ENCODE peak calls at places on chromosomes 7 and 10, in seven cellular contexts. U is right atrium auricular region, M is bronchial epithelial cell, O is AG04449, I is CD14-positive monocyte, H is HepG2, K is tibial artery. W is an unnamed sample.

GRCh38 chr10:91909178-91909677 is at the start of gene FGFBP3:
- DNase-seq in U (no peak), M (peak), O (no peak), I (no peak), H (peak), K (no peak), W (peak)

GRCh38 chr7:115052706-115053105 is 130.8 kb downstream of the MDFIC start:
- DNase-seq in U (no peak), M (no peak), O (no peak), I (no peak), H (no peak), K (no peak), W (no peak)

GRCh38 chr10:36882781-36883180 is 242.6 kb upstream of the ANKRD30A start:
- DNase-seq in U (no peak), M (no peak), O (no peak), I (no peak), H (no peak), K (no peak), W (no peak)

GRCh38 chr7:155017834-155018233 is 14.9 kb upstream of the PAXIP1 start:
- DNase-seq in U (no peak), M (no peak), O (no peak), I (no peak), H (no peak), K (no peak), W (no peak)

GRCh38 chr10:110563132-110563531 is 4.4 kb upstream of the SMC3 start:
- DNase-seq in U (no peak), M (no peak), O (no peak), I (no peak), H (no peak), K (no peak), W (no peak)

GRCh38 chr7:108094375-108094774 is 35.8 kb downstream of the LAMB4 start:
- DNase-seq in U (no peak), M (no peak), O (peak), I (no peak), H (no peak), K (no peak), W (no peak)

GRCh38 chr10:22620140-22620857 is 94.1 kb downstream of the PIP4K2A start:
- DNase-seq in U (peak), M (peak), O (peak), I (no peak), H (no peak), K (peak), W (peak)

GRCh38 chr7:21454906-21455305 is 27.0 kb downstream of the SP4 start:
- DNase-seq in U (no peak), M (no peak), O (no peak), I (no peak), H (no peak), K (no peak), W (no peak)

GRCh38 chr7:151992375-151992774 is 33.1 kb upstream of the GALNT11 start:
- DNase-seq in U (peak), M (peak), O (no peak), I (peak), H (peak), K (peak), W (peak)

GRCh38 chr10:49526624-49527023 is 12.3 kb downstream of the ERCC6 start:
- DNase-seq in U (no peak), M (no peak), O (no peak), I (no peak), H (no peak), K (no peak), W (no peak)

GRCh38 chr10:6721480-6721879 is 141.4 kb upstream of the PRKCQ start:
- DNase-seq in U (no peak), M (peak), O (peak), I (no peak), H (no peak), K (no peak), W (peak)

GRCh38 chr10:58066126-58066525 is 201.6 kb downstream of the IPMK start:
- DNase-seq in U (no peak), M (no peak), O (no peak), I (no peak), H (no peak), K (no peak), W (no peak)

GRCh38 chr7:27113991-27114866 is 11.7 kb upstream of the HOXA2 start:
- DNase-seq in U (no peak), M (no peak), O (no peak), I (no peak), H (no peak), K (no peak), W (no peak)

GRCh38 chr10:110010076-110011069 is 2.6 kb downstream of the ADD3 start:
- DNase-seq in U (no peak), M (no peak), O (no peak), I (no peak), H (peak), K (no peak), W (no peak)

GRCh38 chr7:47636693-47637175 is 54.8 kb upstream of the TNS3 start:
- DNase-seq in U (no peak), M (no peak), O (no peak), I (no peak), H (no peak), K (no peak), W (no peak)

GRCh38 chr10:130495891-130496642 is 359.9 kb downstream of the GLRX3 start:
- DNase-seq in U (no peak), M (peak), O (no peak), I (no peak), H (peak), K (no peak), W (peak)

GRCh38 chr7:155745737-155746136 is 66.5 kb downstream of the SHH start:
- DNase-seq in U (no peak), M (no peak), O (no peak), I (no peak), H (no peak), K (no peak), W (no peak)

GRCh38 chr10:11898372-11899066 is 75.4 kb downstream of the PROSER2 start:
- DNase-seq in U (no peak), M (peak), O (no peak), I (no peak), H (peak), K (no peak), W (peak)

GRCh38 chr10:3470191-3470590 is 297.6 kb upstream of the PITRM1 start:
- DNase-seq in U (no peak), M (no peak), O (no peak), I (no peak), H (no peak), K (no peak), W (no peak)

GRCh38 chr10:131272897-131273451 is 38.5 kb downstream of the TCERG1L start:
- DNase-seq in U (peak), M (no peak), O (no peak), I (no peak), H (no peak), K (no peak), W (no peak)

GRCh38 chr7:116433246-116433645 is 66.3 kb upstream of the CAV2 start:
- DNase-seq in U (no peak), M (no peak), O (no peak), I (no peak), H (no peak), K (no peak), W (peak)

GRCh38 chr7:97307521-97308108 is 190.1 kb downstream of the SDHAF3 start:
- DNase-seq in U (no peak), M (peak), O (peak), I (no peak), H (no peak), K (no peak), W (peak)

GRCh38 chr10:2674451-2674850 is 392.9 kb upstream of the PFKP start:
- DNase-seq in U (no peak), M (no peak), O (no peak), I (no peak), H (no peak), K (no peak), W (no peak)

GRCh38 chr7:22356010-22356854 is 722 bp downstream of the RAPGEF5 start:
- DNase-seq in U (no peak), M (peak), O (no peak), I (no peak), H (peak), K (no peak), W (peak)

GRCh38 chr7:108454674-108455523 is 1.3 kb downstream of the NRCAM start:
- DNase-seq in U (no peak), M (no peak), O (no peak), I (no peak), H (no peak), K (no peak), W (peak)

GRCh38 chr10:124321433-124322072 is 97.2 kb downstream of the OAT start:
- DNase-seq in U (no peak), M (no peak), O (no peak), I (no peak), H (no peak), K (no peak), W (no peak)

GRCh38 chr7:85039196-85039923 is 147.5 kb downstream of the SEMA3D start:
- DNase-seq in U (no peak), M (no peak), O (no peak), I (no peak), H (no peak), K (no peak), W (no peak)

GRCh38 chr10:31419394-31420063 is 100.5 kb downstream of the ZEB1 start:
- DNase-seq in U (no peak), M (peak), O (peak), I (no peak), H (no peak), K (no peak), W (peak)

GRCh38 chr10:129521161-129522025 is 54.4 kb downstream of the MGMT start:
- DNase-seq in U (no peak), M (no peak), O (no peak), I (no peak), H (no peak), K (no peak), W (no peak)

GRCh38 chr10:5814110-5815107 is 1.2 kb upstream of the GDI2 start:
- DNase-seq in U (no peak), M (peak), O (no peak), I (no peak), H (no peak), K (no peak), W (peak)

GRCh38 chr7:44112997-44113763 is 9.0 kb downstream of the AEBP1 start:
- DNase-seq in U (no peak), M (no peak), O (no peak), I (no peak), H (no peak), K (no peak), W (no peak)

GRCh38 chr10:88966785-88967184 is 14.2 kb upstream of the ACTA2 start:
- DNase-seq in U (no peak), M (no peak), O (no peak), I (no peak), H (no peak), K (peak), W (no peak)

GRCh38 chr10:35998036-35998435 is 355.9 kb upstream of the FZD8 start:
- DNase-seq in U (no peak), M (no peak), O (no peak), I (no peak), H (no peak), K (no peak), W (no peak)

GRCh38 chr10:98467506-98468318 is 21.0 kb upstream of the HPS1 start:
- DNase-seq in U (peak), M (peak), O (no peak), I (peak), H (peak), K (peak), W (peak)

GRCh38 chr10:109275970-109276369 is 647.3 kb downstream of the XPNPEP1 start:
- DNase-seq in U (no peak), M (no peak), O (no peak), I (no peak), H (no peak), K (no peak), W (no peak)

GRCh38 chr10:66827353-66827752 is 98.5 kb upstream of the LRRTM3 start:
- DNase-seq in U (no peak), M (peak), O (no peak), I (no peak), H (no peak), K (no peak), W (peak)

GRCh38 chr10:92655426-92655825 is 34.3 kb upstream of the HHEX start:
- DNase-seq in U (no peak), M (no peak), O (no peak), I (no peak), H (no peak), K (no peak), W (no peak)

GRCh38 chr7:2921748-2922147 is 77.6 kb upstream of the GNA12 start:
- DNase-seq in U (no peak), M (no peak), O (no peak), I (no peak), H (peak), K (no peak), W (no peak)
- TF ChIP-seq CTCF in U (peak), M (no peak), O (peak), I (peak), H (peak), K (no peak), W (peak)

GRCh38 chr7:66698652-66699205 is 41.8 kb upstream of the RABGEF1 start:
- DNase-seq in U (no peak), M (no peak), O (no peak), I (no peak), H (no peak), K (no peak), W (no peak)
- TF ChIP-seq CTCF in U (no peak), M (no peak), O (no peak), I (no peak), H (no peak), K (no peak), W (no peak)

GRCh38 chr7:91093181-91093580 is 171.1 kb upstream of the FZD1 start:
- DNase-seq in U (no peak), M (no peak), O (no peak), I (no peak), H (no peak), K (no peak), W (no peak)

GRCh38 chr7:91103365-91103764 is 160.9 kb upstream of the FZD1 start:
- DNase-seq in U (no peak), M (peak), O (no peak), I (no peak), H (no peak), K (no peak), W (peak)

GRCh38 chr7:91098566-91098965 is 165.7 kb upstream of the FZD1 start:
- DNase-seq in U (no peak), M (no peak), O (peak), I (no peak), H (no peak), K (no peak), W (no peak)
- TF ChIP-seq CTCF in U (no peak), M (no peak), O (no peak), I (no peak), H (no peak), K (no peak), W (no peak)

DNA sequence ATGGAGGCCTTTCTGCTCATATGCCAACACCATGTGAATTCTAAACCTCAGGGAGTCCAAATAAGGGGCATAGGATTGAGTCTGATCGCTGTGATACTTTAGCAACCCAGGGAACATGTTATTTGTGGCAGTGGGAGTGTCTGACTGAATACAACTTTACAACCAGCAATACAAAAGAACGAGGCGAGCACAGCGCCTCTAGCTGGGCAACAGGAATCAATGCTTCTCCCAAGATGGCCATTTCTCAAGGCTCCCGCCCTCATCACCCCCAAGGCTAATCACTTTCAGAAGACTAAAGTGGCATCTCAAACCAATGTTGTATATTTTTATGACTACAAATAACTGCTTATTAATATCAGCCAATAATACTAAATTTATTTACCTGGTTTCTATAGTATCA is 28.1 kb downstream of the YWHAG start:
- DNase-seq in U (no peak), M (no peak), O (no peak), I (no peak), H (no peak), K (no peak), W (no peak)
- TF ChIP-seq CTCF in U (no peak), M (no peak), O (no peak), I (no peak), H (no peak), K (no peak), W (no peak)

GRCh38 chr10:68231106-68231901 is 609 bp downstream of the ATOH7 start:
- DNase-seq in U (peak), M (peak), O (no peak), I (no peak), H (peak), K (peak), W (peak)
- TF ChIP-seq CTCF in U (peak), M (peak), O (no peak), I (no peak), H (peak), K (peak), W (no peak)

GRCh38 chr7:35430547-35431153 is 176.8 kb upstream of the TBX20 start:
- DNase-seq in U (no peak), M (no peak), O (no peak), I (no peak), H (peak), K (no peak), W (peak)
- TF ChIP-seq CTCF in U (no peak), M (peak), O (peak), I (peak), H (peak), K (no peak), W (peak)